ENCODE peak calls at places on chromosome 1, in ten cellular contexts. S is anterior cingulate cortex; B is esophagus squamous epithelium; D is mucosa of gallbladder; Q is activated naive CD8-positive, alpha-beta T cell treated with anti-CD3 and anti-CD28 coated beads, Interleukin-2, amount 50 U/mL, for 24 hours; X is GM12891; R is amniotic stem cell; L is activated CD4-positive, alpha-beta T cell treated with anti-CD3 and anti-CD28 coated beads, Interleukin-2, amount 50 U/mL, for 24 hours; J is C1 segment of cervical spinal cord; Y is colonic mucosa. E is an unnamed sample.

GRCh38 chr1:205456868-205457724 is 1.3 kb upstream of the BLACAT1 start:
- DNase-seq in R (no peak), D (no peak), X (no peak), B (no peak), J (no peak), S (no peak), Q (no peak), L (no peak), Y (no peak), E (no peak)

GRCh38 chr1:112788561-112788960 is 73.4 kb upstream of the PPM1J start:
- DNase-seq in Q (no peak), S (no peak), J (no peak), B (no peak), Y (no peak), R (no peak), D (no peak), L (no peak), X (no peak), E (no peak)

GRCh38 chr1:24237046-24237371 is 49.9 kb upstream of the IFNLR1 start:
- DNase-seq in L (no peak), B (no peak), J (no peak), Y (no peak), S (no peak), R (no peak), X (no peak), Q (no peak), D (no peak), E (no peak)

GRCh38 chr1:29332204-29332603 is 95.9 kb downstream of the PTPRU start:
- DNase-seq in X (no peak), J (no peak), S (no peak), D (no peak), R (no peak), Q (peak), L (no peak), Y (peak), B (no peak), E (peak)

GRCh38 chr1:237287876-237288517 is 246.0 kb downstream of the RYR2 start:
- DNase-seq in R (no peak), X (no peak), B (no peak), Q (no peak), S (no peak), Y (no peak), L (no peak), J (no peak), D (no peak), E (no peak)

GRCh38 chr1:160637821-160638539 is 8.9 kb downstream of the SLAMF1 start:
- DNase-seq in B (no peak), D (no peak), L (peak), J (no peak), X (no peak), Q (no peak), S (no peak), Y (no peak), R (no peak), E (peak)

GRCh38 chr1:227454686-227455085 is 108.7 kb upstream of the ZNF678 start:
- DNase-seq in L (no peak), X (no peak), S (no peak), J (no peak), R (no peak), D (no peak), Y (no peak), B (no peak), Q (no peak), E (no peak)

GRCh38 chr1:234958702-234959649 is 169.7 kb downstream of the TOMM20 start:
- DNase-seq in S (no peak), Y (peak), J (no peak), D (no peak), X (no peak), B (no peak), R (no peak), L (no peak), Q (no peak), E (no peak)

GRCh38 chr1:203645996-203646395 is 19.4 kb downstream of the ATP2B4 start:
- DNase-seq in S (no peak), L (no peak), J (no peak), X (no peak), Q (no peak), D (no peak), Y (no peak), R (no peak), B (no peak), E (no peak)

GRCh38 chr1:186194107-186194756 is 180.8 kb downstream of the TPR start:
- DNase-seq in L (no peak), S (no peak), Y (no peak), Q (no peak), J (no peak), R (no peak), B (no peak), D (no peak), X (no peak), E (no peak)

GRCh38 chr1:80194221-80194620 is 1187.7 kb upstream of the ADGRL4 start:
- DNase-seq in R (no peak), D (no peak), Q (no peak), X (no peak), B (no peak), S (no peak), L (no peak), J (no peak), Y (no peak), E (no peak)

GRCh38 chr1:88961647-88962275 is 30.7 kb downstream of the KYAT3 start:
- DNase-seq in B (no peak), Y (no peak), Q (no peak), D (no peak), X (no peak), L (no peak), S (no peak), R (no peak), J (no peak), E (no peak)

GRCh38 chr1:245748246-245748645 is 593.5 kb downstream of the KIF26B start:
- DNase-seq in B (no peak), D (no peak), X (no peak), J (no peak), S (no peak), Y (no peak), Q (no peak), R (no peak), L (no peak), E (no peak)

GRCh38 chr1:58898739-58899580 is 115.1 kb upstream of the JUN start:
- DNase-seq in J (no peak), S (no peak), R (no peak), D (peak), X (no peak), L (no peak), Y (peak), B (no peak), Q (no peak), E (no peak)